ENCODE peak calls at places on chromosomes 1 and 21, in eight cellular contexts. P is cardiac fibroblast; V is activated T-helper 9 cell treated with anti-CD3 and anti-CD28 coated beads, Interleukin-2, amount 50 U/mL, for 16 hours; K is ELR; A is NB4; Z is fibroblast of the aortic adventitia; I is SHP77; C is stimulated activated CD4-positive, alpha-beta T cell treated with anti-CD3 and anti-CD28 coated beads, Interleukin-4, amount 100 ng/mL, for 24 hours. N is an unnamed sample.

GRCh38 chr21:31278511-31279155 is 65.4 kb downstream of the TIAM1 start:
- DNase-seq in P (peak), V (no peak), K (no peak), A (no peak), Z (peak), I (no peak), C (no peak), N (no peak)

GRCh38 chr1:235199441-235199840 is 38.4 kb upstream of the RBM34 start:
- DNase-seq in P (peak), V (no peak), K (peak), A (no peak), Z (peak), I (no peak), C (no peak), N (no peak)

GRCh38 chr1:234520908-234521801 is 42.2 kb upstream of the TARBP1 start:
- DNase-seq in P (no peak), V (no peak), K (no peak), A (no peak), Z (peak), I (no peak), C (no peak), N (no peak)

GRCh38 chr1:54252371-54252770 is 52.4 kb downstream of the MRPL37 start:
- DNase-seq in P (no peak), V (no peak), K (no peak), A (no peak), Z (no peak), I (no peak), C (no peak), N (no peak)

GRCh38 chr1:35220976-35221375 is 28.0 kb upstream of the SFPQ start:
- DNase-seq in P (peak), V (no peak), K (peak), A (peak), Z (no peak), I (peak), C (no peak), N (peak)

GRCh38 chr1:179709841-179710329 is 33.2 kb upstream of the FAM163A start:
- DNase-seq in P (peak), V (no peak), K (peak), A (no peak), Z (peak), I (peak), C (peak), N (no peak)

GRCh38 chr1:50893466-50893865 is 66.6 kb downstream of the FAF1 start:
- DNase-seq in P (no peak), V (no peak), K (no peak), A (no peak), Z (no peak), I (no peak), C (no peak), N (no peak)

GRCh38 chr1:43446881-43447835 is 6.6 kb downstream of the HYI start:
- DNase-seq in P (no peak), V (no peak), K (no peak), A (no peak), Z (no peak), I (no peak), C (no peak), N (no peak)

GRCh38 chr1:22627331-22627730 is 9.1 kb upstream of the C1QA start:
- DNase-seq in P (no peak), V (no peak), K (no peak), A (no peak), Z (no peak), I (peak), C (no peak), N (no peak)

GRCh38 chr21:18493420-18493819 is 89.8 kb upstream of the TMPRSS15 start:
- DNase-seq in P (no peak), V (no peak), K (no peak), A (no peak), Z (peak), I (no peak), C (no peak), N (no peak)

N was measured in activated CD8-positive, alpha-beta T cell treated with anti-CD3 and anti-CD28 coated beads, Interleukin-2, amount 10 ng/mL, durations not matched to agents 7 days and 5 days.